ENCODE peak calls at places on chromosomes 16 and 17, in six cellular contexts. Z is left cardiac atrium; H is pulmonary artery endothelial cell; E is stimulated activated CD4-positive, alpha-beta T cell treated with anti-CD3 and anti-CD28 coated beads, Interleukin-2, amount 100 ng/mL, for 24 hours; N is non-pigmented ciliary epithelial cell; O is K562. W is an unnamed sample.

GRCh38 chr17:35801583-35802224 is 6.3 kb upstream of the MMP28 start:
- DNase-seq in Z (peak; percentile 89), H (peak; percentile 98), E (no peak), N (no peak), O (peak; percentile 30), W (peak; percentile 20)

GRCh38 chr17:67272312-67273050 is 27.5 kb upstream of the HELZ start:
- DNase-seq in Z (no peak), H (no peak), E (no peak), N (no peak), O (peak; percentile 38), W (no peak)

GRCh38 chr17:17706140-17707060 is 25.1 kb downstream of the RAI1 start:
- DNase-seq in Z (no peak), H (no peak), E (no peak), N (no peak), O (no peak), W (no peak)

GRCh38 chr17:45129426-45129939 is 2.8 kb downstream of the PLCD3 start:
- DNase-seq in Z (peak; percentile 55), H (no peak), E (no peak), N (no peak), O (no peak), W (no peak)

GRCh38 chr17:14737984-14738651 is 437.2 kb downstream of the HS3ST3B1 start:
- DNase-seq in Z (peak; percentile 64), H (no peak), E (no peak), N (peak; percentile 93), O (no peak), W (no peak)

GRCh38 chr17:29590979-29591736 is 1.7 kb upstream of the GIT1 start:
- DNase-seq in Z (peak; percentile 61), H (no peak), E (no peak), N (no peak), O (peak; percentile 58), W (peak; percentile 65)

GRCh38 chr16:85366031-85366763 is 246.9 kb upstream of the GSE1 start:
- DNase-seq in Z (no peak), H (no peak), E (no peak), N (no peak), O (no peak), W (no peak)

GRCh38 chr17:78716814-78717393 is 65.2 kb downstream of the CYTH1 start:
- DNase-seq in Z (peak; percentile 72), H (no peak), E (peak; percentile 48), N (no peak), O (no peak), W (no peak)

GRCh38 chr17:4004517-4005295 is 40.5 kb upstream of the ATP2A3 start:
- DNase-seq in Z (peak; percentile 63), H (no peak), E (peak; percentile 63), N (no peak), O (peak; percentile 77), W (peak; percentile 75)

GRCh38 chr16:56988161-56988947 is 1.0 kb upstream of the NLRC5 start:
- DNase-seq in Z (no peak), H (no peak), E (no peak), N (no peak), O (no peak), W (no peak)

GRCh38 chr17:76147211-76148014 is 6.4 kb upstream of the FOXJ1 start:
- DNase-seq in Z (no peak), H (no peak), E (no peak), N (no peak), O (no peak), W (no peak)

GRCh38 chr16:49484454-49484853 is 110.8 kb downstream of the C16orf78 start:
- DNase-seq in Z (peak; percentile 81), H (no peak), E (no peak), N (no peak), O (peak; percentile 96), W (peak; percentile 19)

GRCh38 chr16:66406534-66407368 is 20.3 kb upstream of the BEAN1 start:
- DNase-seq in Z (peak; percentile 91), H (peak; percentile 29), E (peak; percentile 94), N (no peak), O (peak; percentile 84), W (peak; percentile 83)

GRCh38 chr16:3022697-3023414 is 886 bp downstream of the HCFC1R1 start:
- DNase-seq in Z (no peak), H (no peak), E (no peak), N (no peak), O (no peak), W (peak; percentile 38)

GRCh38 chr17:13352747-13353415 is 248.8 kb downstream of the HS3ST3A1 start:
- DNase-seq in Z (no peak), H (no peak), E (no peak), N (no peak), O (no peak), W (no peak)

GRCh38 chr17:66416207-66416940 is 114.0 kb downstream of the PRKCA start:
- DNase-seq in Z (no peak), H (no peak), E (no peak), N (no peak), O (no peak), W (no peak)

GRCh38 chr16:89949756-89950155 is 1.2 kb downstream of the DEF8 start:
- DNase-seq in Z (no peak), H (no peak), E (no peak), N (no peak), O (no peak), W (no peak)

GRCh38 chr17:57949649-57950048 is 5.6 kb downstream of the CUEDC1 start:
- DNase-seq in Z (no peak), H (no peak), E (no peak), N (no peak), O (no peak), W (no peak)

GRCh38 chr17:5115673-5116651 is at the start of gene USP6:
- DNase-seq in Z (no peak), H (no peak), E (no peak), N (no peak), O (no peak), W (no peak)

GRCh38 chr17:76841776-76842405 is 26.3 kb upstream of the MGAT5B start:
- DNase-seq in Z (no peak), H (no peak), E (no peak), N (no peak), O (peak; percentile 47), W (no peak)

GRCh38 chr16:89495121-89495520 is 4.8 kb upstream of the ANKRD11 start:
- DNase-seq in Z (no peak), H (no peak), E (no peak), N (peak; percentile 50), O (no peak), W (no peak)

GRCh38 chr17:4666296-4666695 is 24.8 kb upstream of the ALOX15 start:
- DNase-seq in Z (no peak), H (no peak), E (no peak), N (no peak), O (no peak), W (no peak)

GRCh38 chr17:3761918-3762380 is 38.2 kb downstream of the HASPIN start:
- DNase-seq in Z (peak; percentile 2), H (no peak), E (no peak), N (no peak), O (no peak), W (no peak)

GRCh38 chr16:48524348-48525200 is 85.4 kb downstream of the N4BP1 start:
- DNase-seq in Z (no peak), H (no peak), E (no peak), N (no peak), O (no peak), W (no peak)

GRCh38 chr16:23896832-23897821 is 61.3 kb downstream of the PRKCB start:
- DNase-seq in Z (no peak), H (no peak), E (no peak), N (no peak), O (no peak), W (no peak)

GRCh38 chr17:30344283-30345088 is 10.6 kb upstream of the TMIGD1 start:
- DNase-seq in Z (peak; percentile 66), H (no peak), E (no peak), N (no peak), O (peak; percentile 18), W (no peak)

W was measured in activated naive CD8-positive, alpha-beta T cell treated with anti-CD3 and anti-CD28 coated beads for 36 hours.